ENCODE peak calls at places on chromosomes 1 and 21, in seven cellular contexts. Y, G, V, X, T, N and K are unnamed samples.

GRCh38 chr1:22038036-22038435 is 14.5 kb upstream of the CDC42 start:
- DNase-seq in V (no peak), X (no peak), G (no peak), N (no peak), T (no peak), Y (no peak), K (no peak)

GRCh38 chr1:183891158-183891557 is 86.2 kb downstream of the RGL1 start:
- DNase-seq in G (no peak), T (no peak), N (no peak), X (no peak), V (no peak), Y (no peak), K (no peak)

GRCh38 chr21:45727390-45727789 is 83.9 kb downstream of the PCBP3 start:
- DNase-seq in X (no peak), G (no peak), Y (no peak), N (no peak), T (no peak), V (no peak), K (no peak)

GRCh38 chr1:156198831-156199349 is 5.0 kb downstream of the SLC25A44 start:
- DNase-seq in G (no peak), N (no peak), T (no peak), V (no peak), X (no peak), Y (peak; percentile 20), K (no peak)

GRCh38 chr1:157448666-157449065 is 103.6 kb downstream of the FCRL5 start:
- DNase-seq in G (no peak), T (no peak), N (no peak), V (no peak), X (no peak), Y (no peak), K (no peak)

GRCh38 chr1:211148371-211148770 is 14.4 kb upstream of the KCNH1 start:
- DNase-seq in V (no peak), X (no peak), G (no peak), T (no peak), N (no peak), Y (no peak), K (no peak)

GRCh38 chr1:105626276-105626987 is 1430.0 kb upstream of the PRMT6 start:
- DNase-seq in Y (no peak), G (no peak), V (no peak), X (no peak), N (no peak), T (no peak), K (no peak)

GRCh38 chr1:30249446-30250337 is 473.7 kb downstream of the MATN1 start:
- DNase-seq in G (no peak), N (no peak), Y (no peak), V (no peak), T (no peak), X (no peak), K (no peak)